ENCODE peak calls at places on chromosomes 11 and 22, in ten cellular contexts. M, Q, X, E, O, P, V, Z, C and T are unnamed samples.
A peak's percentile ranks its signal among the peaks of the same experiment; 100 is the strongest.

GRCh38 chr11:15665368-15665871 is 550.7 kb downstream of the INSC start:
- DNase-seq in M (no peak), Q (peak; percentile 82), X (no peak), E (no peak), O (no peak), P (no peak), V (no peak), Z (no peak), C (no peak), T (no peak)

GRCh38 chr11:20874358-20874757 is 205.0 kb downstream of the NELL1 start:
- DNase-seq in M (no peak), Q (no peak), X (no peak), E (no peak), O (no peak), P (no peak), V (no peak), Z (no peak), C (no peak), T (no peak)

GRCh38 chr11:76644591-76644990 is 26.0 kb downstream of the LRRC32 start:
- DNase-seq in M (no peak), Q (no peak), X (no peak), E (no peak), O (no peak), P (no peak), V (no peak), Z (no peak), C (no peak), T (no peak)

GRCh38 chr11:45089845-45090499 is 56.5 kb upstream of the PRDM11 start:
- DNase-seq in M (no peak), Q (peak; percentile 68), X (no peak), E (no peak), O (no peak), P (no peak), V (no peak), Z (no peak), C (no peak), T (no peak)

GRCh38 chr11:112113539-112114457 is 27.1 kb downstream of the SDHD start:
- DNase-seq in M (peak; percentile 37), Q (peak; percentile 79), X (no peak), E (no peak), O (no peak), P (peak; percentile 57), V (no peak), Z (no peak), C (no peak), T (no peak)

GRCh38 chr22:36253523-36254490 is 874 bp downstream of the APOL1 start:
- DNase-seq in M (no peak), Q (peak; percentile 47), X (no peak), E (no peak), O (no peak), P (no peak), V (no peak), Z (no peak), C (no peak), T (peak; percentile 39)

GRCh38 chr22:38180841-38181452 is 683 bp downstream of the PLA2G6 start:
- DNase-seq in M (no peak), Q (peak; percentile 18), X (no peak), E (peak; percentile 45), O (peak; percentile 78), P (peak; percentile 26), V (peak; percentile 86), Z (no peak), C (no peak), T (no peak)

GRCh38 chr11:108494182-108494581 is 4.0 kb downstream of the POGLUT3 start:
- DNase-seq in M (no peak), Q (no peak), X (no peak), E (no peak), O (no peak), P (no peak), V (no peak), Z (no peak), C (no peak), T (no peak)

GRCh38 chr11:59144579-59145345 is 2.1 kb downstream of the FAM111A start:
- DNase-seq in M (peak; percentile 88), Q (peak; percentile 84), X (peak; percentile 27), E (peak; percentile 24), O (peak; percentile 50), P (peak; percentile 88), V (peak; percentile 85), Z (peak; percentile 55), C (peak; percentile 37), T (peak; percentile 67)

GRCh38 chr11:1351278-1351937 is 38.3 kb upstream of the BRSK2 start:
- DNase-seq in M (no peak), Q (no peak), X (no peak), E (no peak), O (no peak), P (no peak), V (peak; percentile 4), Z (no peak), C (no peak), T (no peak)

GRCh38 chr22:25059438-25059837 is 106.9 kb downstream of the KIAA1671 start:
- DNase-seq in M (no peak), Q (no peak), X (no peak), E (no peak), O (no peak), P (no peak), V (no peak), Z (no peak), C (no peak), T (no peak)

GRCh38 chr22:45221201-45221600 is 19.5 kb downstream of the KIAA0930 start:
- DNase-seq in M (no peak), Q (no peak), X (no peak), E (no peak), O (no peak), P (no peak), V (no peak), Z (no peak), C (no peak), T (no peak)

GRCh38 chr11:126748097-126748756 is 252.3 kb downstream of the KIRREL3 start:
- DNase-seq in M (no peak), Q (no peak), X (no peak), E (no peak), O (no peak), P (no peak), V (peak; percentile 63), Z (no peak), C (no peak), T (no peak)